ENCODE peak calls at places on chromosomes 2 and 18, in seven cellular contexts. V is neural progenitor cell, H is psoas muscle, O is heart right ventricle, A is tibial nerve, L is lung, K is IMR-90. R is an unnamed sample.

GRCh38 chr2:178238144-178238521 is 43.8 kb downstream of the OSBPL6 start:
- DNase-seq in V (no peak), H (no peak), O (no peak), A (no peak), L (no peak), K (peak; percentile 45), R (no peak)

GRCh38 chr2:167550448-167550847 is 662.2 kb downstream of the XIRP2 start:
- DNase-seq in V (peak; percentile 41), H (no peak), O (no peak), A (no peak), L (no peak), K (peak; percentile 27), R (no peak)

GRCh38 chr18:27942706-27943105 is 234.2 kb downstream of the CDH2 start:
- DNase-seq in V (no peak), H (no peak), O (no peak), A (no peak), L (no peak), K (peak; percentile 34), R (no peak)

GRCh38 chr2:220043155-220043992 is 415.9 kb downstream of the SLC4A3 start:
- DNase-seq in V (no peak), H (no peak), O (no peak), A (no peak), L (no peak), K (peak; percentile 51), R (no peak)

GRCh38 chr2:233643128-233643527 is 6.9 kb downstream of the UGT1A10 start:
- DNase-seq in V (peak; percentile 35), H (no peak), O (no peak), A (no peak), L (no peak), K (no peak), R (no peak)

GRCh38 chr18:13598591-13598990 is 127.8 kb downstream of the FAM210A start:
- DNase-seq in V (no peak), H (no peak), O (no peak), A (no peak), L (no peak), K (no peak), R (no peak)

GRCh38 chr2:46434851-46435273 is 44.5 kb upstream of the TMEM247 start:
- DNase-seq in V (no peak), H (no peak), O (no peak), A (no peak), L (no peak), K (peak; percentile 97), R (no peak)

GRCh38 chr2:106339156-106339555 is 129.1 kb downstream of the RGPD3 start:
- DNase-seq in V (no peak), H (no peak), O (no peak), A (no peak), L (no peak), K (no peak), R (no peak)

GRCh38 chr18:55047546-55047945 is 88.3 kb upstream of the CCDC68 start:
- DNase-seq in V (no peak), H (no peak), O (no peak), A (no peak), L (no peak), K (peak; percentile 16), R (no peak)

GRCh38 chr2:214410918-214411554 is at the start of gene VWC2L:
- DNase-seq in V (peak; percentile 92), H (peak; percentile 75), O (peak; percentile 72), A (peak; percentile 43), L (peak; percentile 66), K (peak; percentile 76), R (peak; percentile 10)

GRCh38 chr2:177758591-177759371 is 313.8 kb downstream of the PDE11A start:
- DNase-seq in V (peak; percentile 80), H (peak; percentile 58), O (no peak), A (peak; percentile 28), L (no peak), K (peak; percentile 42), R (peak; percentile 58)

GRCh38 chr18:12287684-12288405 is 20.2 kb upstream of the TUBB6 start:
- DNase-seq in V (peak; percentile 63), H (peak; percentile 87), O (peak; percentile 74), A (peak; percentile 72), L (peak; percentile 85), K (peak; percentile 95), R (peak; percentile 85)

GRCh38 chr2:88091943-88092342 is 24.3 kb downstream of the SMYD1 start:
- DNase-seq in V (no peak), H (no peak), O (no peak), A (no peak), L (no peak), K (no peak), R (no peak)

GRCh38 chr18:54388203-54389142 is 30.8 kb downstream of the C18orf54 start:
- DNase-seq in V (peak; percentile 15), H (no peak), O (no peak), A (no peak), L (no peak), K (peak; percentile 85), R (no peak)

GRCh38 chr2:126531029-126531428 is 124.9 kb upstream of the GYPC start:
- DNase-seq in V (no peak), H (no peak), O (no peak), A (no peak), L (no peak), K (no peak), R (no peak)

GRCh38 chr2:1707771-1708351 is 36.5 kb downstream of the PXDN start:
- DNase-seq in V (peak; percentile 92), H (peak; percentile 78), O (peak; percentile 79), A (peak; percentile 51), L (peak; percentile 60), K (peak; percentile 90), R (peak; percentile 62)

GRCh38 chr2:151437630-151438029 is 27.9 kb downstream of the RIF1 start:
- DNase-seq in V (peak; percentile 2), H (no peak), O (no peak), A (peak; percentile 39), L (no peak), K (peak; percentile 18), R (no peak)

GRCh38 chr2:39381653-39382052 is 55.4 kb downstream of the MAP4K3 start:
- DNase-seq in V (no peak), H (no peak), O (no peak), A (no peak), L (no peak), K (no peak), R (no peak)

GRCh38 chr2:130390460-130391057 is 34.7 kb downstream of the PTPN18 start:
- DNase-seq in V (no peak), H (peak; percentile 56), O (peak; percentile 42), A (no peak), L (no peak), K (no peak), R (no peak)

GRCh38 chr2:210818473-210818872 is 262.1 kb downstream of the CPS1 start:
- DNase-seq in V (no peak), H (no peak), O (no peak), A (no peak), L (no peak), K (no peak), R (no peak)

GRCh38 chr2:158025263-158025996 is 76.2 kb upstream of the UPP2 start:
- DNase-seq in V (no peak), H (no peak), O (no peak), A (no peak), L (no peak), K (peak; percentile 87), R (no peak)

DNA sequence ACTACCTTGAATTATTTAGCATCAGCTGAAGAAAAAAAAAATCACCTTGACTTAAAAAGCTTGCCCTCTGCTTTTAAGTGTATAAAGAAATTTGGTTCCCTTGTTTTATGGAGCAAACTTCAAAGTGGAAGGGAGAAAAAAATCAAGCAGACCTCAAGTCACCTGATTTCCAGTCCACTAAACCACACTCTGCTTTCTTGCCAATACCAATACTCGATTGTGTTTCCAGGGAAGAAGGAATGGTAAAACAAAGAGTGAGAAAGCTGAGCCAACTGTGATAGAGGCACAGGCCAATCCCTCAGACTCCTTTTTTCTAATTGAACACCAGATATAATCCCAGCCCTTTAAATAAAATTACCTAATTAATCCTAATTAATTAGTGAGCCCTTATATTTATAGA is 587.3 kb downstream of the ARHGAP15 start:
- DNase-seq in V (no peak), H (no peak), O (no peak), A (no peak), L (no peak), K (no peak), R (no peak)
- H3K4me3 ChIP-seq in V (no peak overlapping the region), H (no peak overlapping the region), O (no peak overlapping the region), A (no peak overlapping the region), L (no peak overlapping the region), K (no peak overlapping the region), R (no peak overlapping the region)

DNA sequence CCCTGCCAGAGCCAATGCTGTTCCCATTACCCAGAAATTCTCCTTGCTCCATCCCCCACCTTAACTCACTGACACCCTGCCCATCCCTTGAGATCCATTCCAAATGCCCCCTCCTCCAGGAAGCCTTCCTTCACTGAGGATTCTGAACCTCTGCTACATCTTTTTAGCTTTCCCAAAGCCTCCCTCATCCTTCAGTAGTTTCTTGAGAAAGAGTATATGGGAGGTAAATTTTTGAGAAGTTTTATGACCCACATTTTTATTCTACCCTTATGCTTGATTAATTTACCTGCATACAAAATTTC is 93.1 kb downstream of the INHBB start:
- DNase-seq in V (no peak), H (no peak), O (no peak), A (no peak), L (no peak), K (no peak), R (no peak)
- H3K27me3 ChIP-seq in V (peaks cover 98% of the 10 kb centered on the region), H (peaks cover 5% of the 10 kb centered on the region), O (peaks cover 70% of the 10 kb centered on the region), A (no peaks in the 10 kb centered on the region), L (no peaks in the 10 kb centered on the region), K (peaks cover 76% of the 10 kb centered on the region), R (peaks cover 5% of the 10 kb centered on the region)

DNA sequence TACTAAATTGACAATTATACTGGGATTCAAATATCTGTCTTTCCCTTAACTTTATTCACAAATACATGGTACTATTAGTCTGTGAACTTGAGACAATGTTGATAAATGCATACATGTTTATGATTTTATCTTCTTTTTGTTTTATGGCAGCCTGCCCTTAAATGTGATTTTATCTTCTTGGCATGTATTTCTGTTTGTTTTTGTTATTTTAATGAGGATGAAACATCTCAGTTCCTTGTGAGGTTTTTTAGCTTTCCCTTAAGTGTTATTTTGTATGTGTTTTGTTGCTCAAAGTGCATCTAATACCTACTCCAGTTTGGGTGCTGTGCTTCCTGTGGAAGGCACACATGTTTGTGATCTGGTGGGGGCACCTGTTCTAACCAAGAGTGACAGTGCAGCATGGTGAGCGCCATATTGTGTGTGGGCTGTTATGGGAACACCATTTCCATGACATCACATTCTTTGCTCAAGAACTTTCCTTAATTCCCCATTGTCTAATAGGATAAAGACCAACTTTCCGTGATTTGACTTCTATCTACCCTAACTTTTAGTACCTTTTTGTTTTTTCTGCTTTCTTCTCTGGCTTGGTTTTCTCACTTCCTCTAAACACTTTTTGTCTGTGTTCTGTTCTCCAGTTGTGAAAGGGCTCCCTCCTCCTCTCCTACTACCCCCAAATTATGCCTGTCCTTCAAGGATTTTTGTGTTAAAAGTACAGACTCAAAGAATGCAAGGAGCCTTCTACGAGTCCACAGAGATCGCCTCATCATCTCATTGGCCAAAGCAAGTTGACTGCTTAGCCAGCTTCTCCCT is 162.1 kb upstream of the TTC39C start:
- DNase-seq in V (no peak), H (no peak), O (no peak), A (no peak), L (no peak), K (no peak), R (no peak)
- H3K4me1 ChIP-seq in V (peaks cover 4% of the 10 kb centered on the region), H (no peaks in the 10 kb centered on the region), O (no peaks in the 10 kb centered on the region), A (no peaks in the 10 kb centered on the region), L (no peaks in the 10 kb centered on the region), K (peaks cover 9% of the 10 kb centered on the region), R (no peaks in the 10 kb centered on the region)

DNA sequence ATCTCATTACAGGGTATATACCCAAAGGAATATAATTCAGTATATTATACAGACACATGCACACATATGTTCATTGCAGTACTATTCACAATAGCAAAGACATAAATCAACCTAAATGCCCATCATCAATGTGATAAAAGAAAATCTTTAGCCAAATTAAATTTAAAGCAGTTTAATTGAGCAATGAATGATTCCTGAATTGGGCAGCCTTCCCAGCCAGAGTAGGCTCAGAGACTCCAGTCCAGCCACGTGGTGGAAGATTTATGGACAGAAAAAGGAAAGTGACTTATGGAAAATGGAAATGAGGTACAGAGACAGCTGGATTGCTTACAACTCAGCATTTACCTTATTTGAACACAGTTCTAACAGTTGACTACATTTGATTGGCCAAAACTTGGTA is 377.0 kb upstream of the SLC39A10 start:
- DNase-seq in V (no peak), H (no peak), O (no peak), A (no peak), L (no peak), K (no peak), R (no peak)
- H3K4me3 ChIP-seq in V (no peak overlapping the region), H (no peak overlapping the region), O (no peak overlapping the region), A (no peak overlapping the region), L (no peak overlapping the region), K (no peak overlapping the region), R (no peak overlapping the region)

R was measured in uterus.